ENCODE peak calls at places on chromosomes 11 and 22, in five cellular contexts. Q, M, Z, F and V are unnamed samples.

GRCh38 chr11:83871013-83871412 is 584.8 kb upstream of the CCDC90B start:
- DNase-seq in Q (no peak), M (no peak), Z (no peak), F (no peak), V (no peak)

GRCh38 chr11:76700177-76701100 is 29.9 kb upstream of the LRRC32 start:
- DNase-seq in Q (no peak), M (peak; percentile 75), Z (peak; percentile 82), F (no peak), V (no peak)

GRCh38 chr11:100808904-100809491 is 121.9 kb downstream of the ARHGAP42 start:
- DNase-seq in Q (no peak), M (peak; percentile 67), Z (no peak), F (no peak), V (no peak)

GRCh38 chr11:36454991-36455611 is 55.0 kb downstream of the TRAF6 start:
- DNase-seq in Q (no peak), M (peak; percentile 40), Z (no peak), F (no peak), V (no peak)

GRCh38 chr11:77883775-77884174 is 62.8 kb downstream of the AAMDC start:
- DNase-seq in Q (no peak), M (peak; percentile 35), Z (no peak), F (no peak), V (no peak)

GRCh38 chr22:37229805-37230672 is 14.0 kb downstream of the RAC2 start:
- DNase-seq in Q (no peak), M (no peak), Z (peak; percentile 89), F (peak; percentile 85), V (no peak)

GRCh38 chr11:66420671-66421476 is at the start of gene NPAS4:
- DNase-seq in Q (peak; percentile 75), M (no peak), Z (no peak), F (no peak), V (no peak)

GRCh38 chr11:8527939-8528338 is 66.1 kb downstream of the STK33 start:
- DNase-seq in Q (no peak), M (peak; percentile 21), Z (no peak), F (no peak), V (no peak)

GRCh38 chr22:38981005-38981658 is 1.0 kb upstream of the APOBEC3B start:
- DNase-seq in Q (no peak), M (no peak), Z (no peak), F (no peak), V (no peak)

GRCh38 chr11:134677338-134677948 is 265.4 kb upstream of the B3GAT1 start:
- DNase-seq in Q (no peak), M (no peak), Z (peak; percentile 38), F (no peak), V (peak; percentile 46)

GRCh38 chr11:94150056-94150455 is 21.4 kb downstream of the PANX1 start:
- DNase-seq in Q (no peak), M (no peak), Z (no peak), F (no peak), V (no peak)

GRCh38 chr22:44601189-44601588 is 100.8 kb upstream of the PRR5 start:
- DNase-seq in Q (no peak), M (no peak), Z (no peak), F (no peak), V (no peak)

GRCh38 chr22:28864878-28865596 is 18.3 kb upstream of the ZNRF3 start:
- DNase-seq in Q (no peak), M (no peak), Z (no peak), F (no peak), V (no peak)